ENCODE peak calls at places on chromosome 7, in six cellular contexts. Z is lung, X is tibial nerve, D is WTC11, S is PC-3, K is GM12865. H is an unnamed sample.

GRCh38 chr7:122310119-122311021 is 5.8 kb upstream of the FEZF1 start:
- DNase-seq in Z (no peak), X (no peak), D (peak; percentile 92), S (no peak), K (peak; percentile 43), H (no peak)

GRCh38 chr7:139452948-139453672 is 30.4 kb downstream of the KLRG2 start:
- DNase-seq in Z (no peak), X (no peak), D (peak; percentile 35), S (no peak), K (no peak), H (no peak)

GRCh38 chr7:140209866-140210609 is 33.3 kb upstream of the KDM7A start:
- DNase-seq in Z (peak; percentile 33), X (no peak), D (no peak), S (no peak), K (peak; percentile 98), H (peak; percentile 86)

GRCh38 chr7:114086906-114087651 is 168.3 kb upstream of the PPP1R3A start:
- DNase-seq in Z (no peak), X (peak; percentile 30), D (peak; percentile 14), S (no peak), K (no peak), H (no peak)

GRCh38 chr7:32357535-32358277 is 132.5 kb downstream of the LSM5 start:
- DNase-seq in Z (no peak), X (no peak), D (no peak), S (peak; percentile 30), K (peak; percentile 28), H (peak; percentile 40)

GRCh38 chr7:18762189-18762588 is 266.6 kb downstream of the HDAC9 start:
- DNase-seq in Z (no peak), X (no peak), D (no peak), S (peak; percentile 31), K (no peak), H (no peak)

GRCh38 chr7:121473645-121474300 is 77.7 kb upstream of the FAM3C start:
- DNase-seq in Z (no peak), X (no peak), D (no peak), S (no peak), K (no peak), H (no peak)

GRCh38 chr7:30276203-30276900 is 8.0 kb upstream of the ZNRF2 start:
- DNase-seq in Z (no peak), X (peak; percentile 50), D (peak; percentile 60), S (peak; percentile 82), K (peak; percentile 77), H (peak; percentile 32)

GRCh38 chr7:42685911-42686310 is 226.0 kb downstream of the C7orf25 start:
- DNase-seq in Z (no peak), X (no peak), D (no peak), S (no peak), K (no peak), H (no peak)

GRCh38 chr7:113452245-113452644 is 333.9 kb upstream of the SMIM30 start:
- DNase-seq in Z (no peak), X (no peak), D (no peak), S (no peak), K (no peak), H (no peak)

GRCh38 chr7:10412426-10413019 is 561.1 kb upstream of the PHF14 start:
- DNase-seq in Z (no peak), X (peak; percentile 42), D (no peak), S (peak; percentile 48), K (peak; percentile 54), H (peak; percentile 26)

GRCh38 chr7:111333010-111333409 is 229.3 kb downstream of the IMMP2L start:
- DNase-seq in Z (no peak), X (no peak), D (no peak), S (no peak), K (no peak), H (no peak)

GRCh38 chr7:127578711-127579275 is 6.6 kb downstream of the GCC1 start:
- DNase-seq in Z (no peak), X (no peak), D (no peak), S (no peak), K (no peak), H (no peak)

GRCh38 chr7:139948167-139948566 is 114.6 kb downstream of the PARP12 start:
- DNase-seq in Z (no peak), X (no peak), D (no peak), S (no peak), K (no peak), H (no peak)

GRCh38 chr7:98211221-98211675 is at the start of gene BHLHA15:
- DNase-seq in Z (peak; percentile 45), X (no peak), D (peak; percentile 63), S (peak; percentile 52), K (peak; percentile 75), H (peak; percentile 82)

GRCh38 chr7:21137640-21138039 is 290.2 kb upstream of the SP4 start:
- DNase-seq in Z (no peak), X (no peak), D (no peak), S (no peak), K (no peak), H (no peak)

GRCh38 chr7:30396379-30396778 is 82.2 kb downstream of the NOD1 start:
- DNase-seq in Z (no peak), X (no peak), D (no peak), S (no peak), K (no peak), H (no peak)

GRCh38 chr7:63925626-63926460 is 72.8 kb upstream of the ZNF722 start:
- DNase-seq in Z (peak; percentile 93), X (peak; percentile 83), D (no peak), S (peak; percentile 88), K (peak; percentile 57), H (no peak)

GRCh38 chr7:127708788-127709187 is 56.8 kb downstream of the SND1 start:
- DNase-seq in Z (peak; percentile 75), X (peak; percentile 97), D (peak; percentile 76), S (peak; percentile 80), K (peak; percentile 80), H (peak; percentile 39)

GRCh38 chr7:114539575-114539974 is 125.0 kb downstream of the FOXP2 start:
- DNase-seq in Z (no peak), X (peak; percentile 7), D (no peak), S (peak; percentile 16), K (peak; percentile 29), H (no peak)

GRCh38 chr7:6648066-6648814 is 11.1 kb downstream of the ZNF316 start:
- DNase-seq in Z (no peak), X (no peak), D (no peak), S (no peak), K (no peak), H (no peak)

GRCh38 chr7:923108-924041 is 31.1 kb downstream of the ADAP1 start:
- DNase-seq in Z (peak; percentile 65), X (peak; percentile 59), D (peak; percentile 22), S (peak; percentile 79), K (peak; percentile 97), H (peak; percentile 92)

GRCh38 chr7:28202222-28202621 is 21.6 kb upstream of the JAZF1 start:
- DNase-seq in Z (no peak), X (no peak), D (no peak), S (no peak), K (no peak), H (no peak)

GRCh38 chr7:26078437-26079362 is 73.3 kb upstream of the NFE2L3 start:
- DNase-seq in Z (peak; percentile 48), X (peak; percentile 63), D (peak; percentile 85), S (peak; percentile 69), K (peak; percentile 86), H (peak; percentile 70)

GRCh38 chr7:26085771-26086170 is 66.2 kb upstream of the NFE2L3 start:
- DNase-seq in Z (no peak), X (no peak), D (no peak), S (no peak), K (no peak), H (no peak)

GRCh38 chr7:26084418-26084817 is 67.6 kb upstream of the NFE2L3 start:
- DNase-seq in Z (no peak), X (no peak), D (no peak), S (no peak), K (no peak), H (no peak)

GRCh38 chr7:26083113-26083512 is 68.9 kb upstream of the NFE2L3 start:
- DNase-seq in Z (no peak), X (no peak), D (no peak), S (peak; percentile 88), K (no peak), H (no peak)

DNA sequence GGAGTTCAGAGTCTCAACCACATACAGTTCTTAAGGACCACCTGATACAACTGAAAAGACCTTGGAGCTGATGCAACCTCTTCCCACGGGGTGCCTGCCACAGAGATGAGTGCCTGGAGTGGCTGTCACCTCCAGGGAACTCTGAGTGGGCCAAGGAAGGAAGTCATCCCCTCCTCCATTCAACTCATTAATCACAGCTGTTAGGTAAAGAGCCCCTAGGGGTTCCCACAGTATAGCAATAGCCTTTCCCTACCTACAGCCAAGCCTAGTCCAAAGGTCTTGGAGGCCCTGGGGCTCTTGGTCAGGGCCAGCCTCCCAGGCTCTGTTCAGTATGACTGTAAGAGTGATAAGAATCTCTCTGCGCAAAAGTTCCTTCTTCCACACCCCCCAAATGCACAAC is 70.4 kb upstream of the NFE2L3 start:
- DNase-seq in Z (no peak), X (no peak), D (no peak), S (peak; percentile 5), K (no peak), H (no peak)
- TF ChIP-seq CTCF in Z (no peak), X (no peak), D (no peak), S (no peak), K (no peak), H (no peak)

GRCh38 chr7:35035511-35035921 is 1.8 kb downstream of the DPY19L1 start:
- DNase-seq in Z (no peak), X (no peak), D (no peak), S (peak; percentile 60), K (peak; percentile 66), H (peak; percentile 69)
- TF ChIP-seq CTCF in Z (no peak), X (no peak), D (no peak), S (peak; percentile 61), K (no peak), H (peak; percentile 62)

GRCh38 chr7:35241884-35242283 is 12.0 kb downstream of the TBX20 start:
- DNase-seq in Z (no peak), X (no peak), D (no peak), S (peak; percentile 7), K (no peak), H (no peak)
- TF ChIP-seq CTCF in Z (no peak), X (no peak), D (no peak), S (no peak), K (no peak), H (no peak)

GRCh38 chr7:4683884-4684565 is 1.9 kb downstream of the FOXK1 start:
- DNase-seq in Z (peak; percentile 57), X (peak; percentile 41), D (no peak), S (peak; percentile 68), K (peak; percentile 67), H (peak; percentile 48)
- TF ChIP-seq CTCF in Z (no peak), X (no peak), D (no peak), S (no peak), K (peak; percentile 38), H (no peak)

H was measured in GM13977.